ENCODE peak calls at places on chromosomes 16 and 17, in five cellular contexts. One of them, this sample, is unnamed.
A peak's percentile ranks its signal among the peaks of the same experiment; 100 is the strongest.

GRCh38 chr17:44952946-44953475 is 5.4 kb upstream of the KIF18B start:
- DNase-seq in A549: no peak
- DNase-seq in ovary: no peak
- DNase-seq in H1: no peak
- DNase-seq in tibial nerve: no peak
- DNase-seq in this sample: no peak

GRCh38 chr16:82331974-82332750 is 162.1 kb upstream of the MPHOSPH6 start:
- DNase-seq in A549: no peak
- DNase-seq in ovary: no peak
- DNase-seq in H1: no peak
- DNase-seq in tibial nerve: no peak
- DNase-seq in this sample: no peak

GRCh38 chr17:15510361-15510760 is 42.9 kb upstream of the CDRT4 start:
- DNase-seq in A549: no peak
- DNase-seq in ovary: no peak
- DNase-seq in H1: no peak
- DNase-seq in tibial nerve: no peak
- DNase-seq in this sample: no peak

GRCh38 chr17:42027961-42028790 is 8.3 kb downstream of the NKIRAS2 start:
- DNase-seq in A549: peak; percentile 70
- DNase-seq in ovary: no peak
- DNase-seq in H1: peak; percentile 77
- DNase-seq in tibial nerve: no peak
- DNase-seq in this sample: no peak

GRCh38 chr17:43579570-43580140 is 33.5 kb upstream of the ETV4 start:
- DNase-seq in A549: peak; percentile 43
- DNase-seq in ovary: no peak
- DNase-seq in H1: no peak
- DNase-seq in tibial nerve: no peak
- DNase-seq in this sample: no peak

GRCh38 chr17:81910840-81911276 is 341 bp downstream of the PCYT2 start:
- DNase-seq in A549: no peak
- DNase-seq in ovary: no peak
- DNase-seq in H1: no peak
- DNase-seq in tibial nerve: no peak
- DNase-seq in this sample: no peak

GRCh38 chr17:44832821-44833220 is 2.7 kb upstream of the GJC1 start:
- DNase-seq in A549: no peak
- DNase-seq in ovary: no peak
- DNase-seq in H1: no peak
- DNase-seq in tibial nerve: no peak
- DNase-seq in this sample: no peak

GRCh38 chr17:7475764-7476422 is 3.5 kb downstream of the ZBTB4 start:
- DNase-seq in A549: no peak
- DNase-seq in ovary: no peak
- DNase-seq in H1: no peak
- DNase-seq in tibial nerve: no peak
- DNase-seq in this sample: peak; percentile 94

GRCh38 chr17:50346313-50347086 is 574 bp downstream of the XYLT2 start:
- DNase-seq in A549: peak; percentile 60
- DNase-seq in ovary: peak; percentile 65
- DNase-seq in H1: peak; percentile 83
- DNase-seq in tibial nerve: no peak
- DNase-seq in this sample: no peak

GRCh38 chr16:18953535-18953934 is 27.3 kb upstream of the SMG1 start:
- DNase-seq in A549: no peak
- DNase-seq in ovary: no peak
- DNase-seq in H1: no peak
- DNase-seq in tibial nerve: no peak
- DNase-seq in this sample: no peak

GRCh38 chr17:49567104-49567521 is 8.6 kb upstream of the NXPH3 start:
- DNase-seq in A549: no peak
- DNase-seq in ovary: no peak
- DNase-seq in H1: no peak
- DNase-seq in tibial nerve: no peak
- DNase-seq in this sample: no peak

GRCh38 chr17:41835800-41836549 is at the start of gene NT5C3B:
- DNase-seq in A549: peak; percentile 93
- DNase-seq in ovary: peak; percentile 64
- DNase-seq in H1: peak; percentile 76
- DNase-seq in tibial nerve: peak; percentile 18
- DNase-seq in this sample: no peak

GRCh38 chr17:46020023-46020735 is 21.1 kb downstream of the STH start:
- DNase-seq in A549: no peak
- DNase-seq in ovary: no peak
- DNase-seq in H1: no peak
- DNase-seq in tibial nerve: no peak
- DNase-seq in this sample: no peak

GRCh38 chr16:8735574-8735973 is 61.2 kb downstream of the ABAT start:
- DNase-seq in A549: no peak
- DNase-seq in ovary: no peak
- DNase-seq in H1: no peak
- DNase-seq in tibial nerve: no peak
- DNase-seq in this sample: no peak

GRCh38 chr16:48054881-48055601 is 100.8 kb downstream of the ABCC12 start:
- DNase-seq in A549: peak; percentile 30
- DNase-seq in ovary: peak; percentile 33
- DNase-seq in H1: peak; percentile 68
- DNase-seq in tibial nerve: no peak
- DNase-seq in this sample: no peak

GRCh38 chr17:10171581-10171981 is 26.8 kb downstream of the GAS7 start:
- DNase-seq in A549: no peak
- DNase-seq in ovary: no peak
- DNase-seq in H1: no peak
- DNase-seq in tibial nerve: no peak
- DNase-seq in this sample: no peak

GRCh38 chr17:49249890-49250522 is 19.4 kb upstream of the PHOSPHO1 start:
- DNase-seq in A549: no peak
- DNase-seq in ovary: no peak
- DNase-seq in H1: no peak
- DNase-seq in tibial nerve: no peak
- DNase-seq in this sample: no peak

GRCh38 chr16:51418258-51418657 is 267.2 kb upstream of the SALL1 start:
- DNase-seq in A549: no peak
- DNase-seq in ovary: no peak
- DNase-seq in H1: no peak
- DNase-seq in tibial nerve: no peak
- DNase-seq in this sample: no peak

GRCh38 chr17:50783905-50784304 is 16.6 kb upstream of the ANKRD40CL start:
- DNase-seq in A549: no peak
- DNase-seq in ovary: no peak
- DNase-seq in H1: no peak
- DNase-seq in tibial nerve: no peak
- DNase-seq in this sample: no peak

GRCh38 chr17:56779898-56780777 is 53.6 kb downstream of the C17orf67 start:
- DNase-seq in A549: peak; percentile 67
- DNase-seq in ovary: peak; percentile 52
- DNase-seq in H1: peak; percentile 95
- DNase-seq in tibial nerve: peak; percentile 55
- DNase-seq in this sample: peak; percentile 93

GRCh38 chr16:69565611-69566436 is at the start of gene NFAT5:
- DNase-seq in A549: peak; percentile 72
- DNase-seq in ovary: peak; percentile 89
- DNase-seq in H1: peak; percentile 98
- DNase-seq in tibial nerve: peak; percentile 85
- DNase-seq in this sample: peak; percentile 96
- TF ChIP-seq EP300 in A549: no peak
- TF ChIP-seq EP300 in ovary: no peak
- TF ChIP-seq EP300 in H1: peak; percentile 83
- TF ChIP-seq EP300 in tibial nerve: peak; percentile 96
- TF ChIP-seq EP300 in this sample: no peak

GRCh38 chr17:63378411-63379076 is 67.6 kb downstream of the CYB561 start:
- DNase-seq in A549: no peak
- DNase-seq in ovary: no peak
- DNase-seq in H1: no peak
- DNase-seq in tibial nerve: no peak
- DNase-seq in this sample: no peak
- TF ChIP-seq EP300 in A549: no peak
- TF ChIP-seq EP300 in ovary: no peak
- TF ChIP-seq EP300 in H1: no peak
- TF ChIP-seq EP300 in tibial nerve: no peak
- TF ChIP-seq EP300 in this sample: no peak

DNA sequence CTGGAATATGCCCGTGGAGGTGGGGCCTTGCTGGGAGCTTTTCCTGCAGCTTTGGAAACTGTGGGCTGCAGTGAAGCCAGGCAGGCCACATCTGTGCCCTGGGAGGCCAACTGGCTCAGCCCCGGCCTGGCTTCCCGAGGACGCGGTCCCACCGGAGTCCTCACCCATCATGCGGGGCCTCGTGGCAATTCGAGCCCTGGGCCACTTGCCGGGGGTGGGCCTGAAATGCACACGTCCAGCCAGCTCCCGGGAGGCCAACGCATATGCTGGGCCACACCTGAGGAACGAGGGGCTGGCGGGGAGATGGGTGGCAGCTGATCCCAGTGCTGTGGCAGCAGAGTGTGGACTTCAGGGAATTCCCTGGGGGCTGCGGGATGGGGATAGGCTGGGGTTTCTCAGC is 172.4 kb upstream of the GSE1 start:
- DNase-seq in A549: no peak
- DNase-seq in ovary: no peak
- DNase-seq in H1: no peak
- DNase-seq in tibial nerve: no peak
- DNase-seq in this sample: no peak
- TF ChIP-seq EP300 in A549: no peak
- TF ChIP-seq EP300 in ovary: no peak
- TF ChIP-seq EP300 in H1: no peak
- TF ChIP-seq EP300 in tibial nerve: no peak
- TF ChIP-seq EP300 in this sample: no peak

DNA sequence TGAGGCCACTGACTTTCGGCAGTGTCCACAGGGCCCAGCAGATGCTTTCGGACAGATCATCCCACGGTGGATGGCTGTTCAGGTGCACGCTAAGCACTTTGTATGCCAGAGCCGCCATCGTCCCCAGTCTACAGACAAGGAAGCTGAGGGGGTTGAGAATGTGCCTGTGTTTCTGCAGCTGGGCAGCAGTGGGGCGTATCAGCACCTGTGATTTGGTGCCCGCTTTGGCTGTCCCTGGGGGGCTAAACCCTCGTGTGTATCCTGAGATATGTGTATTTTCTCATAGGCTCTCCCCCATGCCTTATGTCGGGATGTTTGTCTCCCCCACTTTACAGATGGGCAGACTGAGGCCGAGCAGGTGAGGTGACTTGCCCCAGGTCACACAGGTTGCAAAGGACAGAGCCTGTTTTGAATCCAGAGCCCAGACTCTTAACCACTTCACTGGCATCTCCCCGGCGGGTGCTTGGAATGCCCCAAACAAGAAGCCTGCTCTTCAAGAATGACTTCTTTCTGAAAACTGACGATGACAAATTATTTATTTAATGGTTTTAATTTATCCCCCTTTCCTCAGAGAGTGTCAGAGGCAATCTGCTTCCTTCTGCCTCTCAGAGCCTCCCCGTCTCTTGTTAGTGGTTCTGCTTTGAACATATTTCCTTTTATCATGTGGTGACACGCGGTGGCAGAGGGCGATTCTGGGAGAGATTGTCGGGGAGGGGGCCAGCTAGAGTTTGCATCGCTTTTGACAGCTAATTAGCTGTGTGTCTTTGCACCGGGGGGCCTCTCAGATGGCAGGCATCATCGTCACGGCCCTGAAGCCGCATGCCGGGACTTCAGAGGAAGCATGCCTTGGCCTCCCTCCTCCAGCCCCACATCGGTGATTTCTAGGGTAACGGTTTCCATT is 149.6 kb upstream of the CIBAR2 start:
- DNase-seq in A549: no peak
- DNase-seq in ovary: no peak
- DNase-seq in H1: no peak
- DNase-seq in tibial nerve: no peak
- DNase-seq in this sample: no peak
- TF ChIP-seq EP300 in A549: no peak
- TF ChIP-seq EP300 in ovary: no peak
- TF ChIP-seq EP300 in H1: no peak
- TF ChIP-seq EP300 in tibial nerve: no peak
- TF ChIP-seq EP300 in this sample: no peak

GRCh38 chr17:35073991-35074627 is 10.6 kb upstream of the RFFL start:
- DNase-seq in A549: no peak
- DNase-seq in ovary: no peak
- DNase-seq in H1: no peak
- DNase-seq in tibial nerve: no peak
- DNase-seq in this sample: no peak
- TF ChIP-seq EP300 in A549: no peak
- TF ChIP-seq EP300 in ovary: no peak
- TF ChIP-seq EP300 in H1: no peak
- TF ChIP-seq EP300 in tibial nerve: no peak
- TF ChIP-seq EP300 in this sample: no peak

GRCh38 chr16:2295056-2295798 is 27.3 kb upstream of the RNPS1 start:
- DNase-seq in A549: no peak
- DNase-seq in ovary: no peak
- DNase-seq in H1: no peak
- DNase-seq in tibial nerve: no peak
- DNase-seq in this sample: no peak
- TF ChIP-seq EP300 in A549: no peak
- TF ChIP-seq EP300 in ovary: no peak
- TF ChIP-seq EP300 in H1: no peak
- TF ChIP-seq EP300 in tibial nerve: no peak
- TF ChIP-seq EP300 in this sample: no peak

GRCh38 chr16:4614571-4615388 is at the start of gene UBALD1:
- DNase-seq in A549: peak; percentile 89
- DNase-seq in ovary: peak; percentile 84
- DNase-seq in H1: peak; percentile 88
- DNase-seq in tibial nerve: peak; percentile 71
- DNase-seq in this sample: peak; percentile 95
- TF ChIP-seq EP300 in A549: no peak
- TF ChIP-seq EP300 in ovary: no peak
- TF ChIP-seq EP300 in H1: peak; percentile 67
- TF ChIP-seq EP300 in tibial nerve: peak; percentile 98
- TF ChIP-seq EP300 in this sample: no peak

GRCh38 chr16:10957771-10958486 is 13.6 kb downstream of the CLEC16A start:
- DNase-seq in A549: no peak
- DNase-seq in ovary: no peak
- DNase-seq in H1: no peak
- DNase-seq in tibial nerve: no peak
- DNase-seq in this sample: no peak
- TF ChIP-seq EP300 in A549: no peak
- TF ChIP-seq EP300 in ovary: no peak
- TF ChIP-seq EP300 in H1: no peak
- TF ChIP-seq EP300 in tibial nerve: no peak
- TF ChIP-seq EP300 in this sample: no peak

This sample was measured in esophagus muscularis mucosa.